ENCODE peak calls at places on chromosomes 5 and 9, in five cellular contexts. One of them, this sample, is unnamed.

GRCh38 chr5:65704608-65705239 is 17.2 kb downstream of the SGTB start:
- DNase-seq in NCI-H460: no peak
- DNase-seq in body of pancreas: no peak
- DNase-seq in Jurkat, Clone E6-1: no peak
- DNase-seq in foreskin fibroblast: no peak
- DNase-seq in this sample: no peak

GRCh38 chr5:156367602-156368001 is 40.6 kb downstream of the SGCD start:
- DNase-seq in Jurkat, Clone E6-1: no peak
- DNase-seq in NCI-H460: peak
- DNase-seq in foreskin fibroblast: peak
- DNase-seq in body of pancreas: no peak
- DNase-seq in this sample: no peak

GRCh38 chr9:133304158-133304470 is 29.1 kb upstream of the ABO start:
- DNase-seq in foreskin fibroblast: no peak
- DNase-seq in Jurkat, Clone E6-1: no peak
- DNase-seq in body of pancreas: no peak
- DNase-seq in NCI-H460: no peak
- DNase-seq in this sample: no peak

GRCh38 chr9:136119259-136120118 is 814 bp upstream of the TMEM250 start:
- DNase-seq in foreskin fibroblast: peak
- DNase-seq in Jurkat, Clone E6-1: no peak
- DNase-seq in body of pancreas: no peak
- DNase-seq in NCI-H460: no peak
- DNase-seq in this sample: no peak

GRCh38 chr5:1332461-1333001 is 12.4 kb downstream of the CLPTM1L start:
- DNase-seq in Jurkat, Clone E6-1: no peak
- DNase-seq in NCI-H460: no peak
- DNase-seq in body of pancreas: no peak
- DNase-seq in foreskin fibroblast: no peak
- DNase-seq in this sample: peak

GRCh38 chr9:114094971-114095370 is 4.1 kb downstream of the KIF12 start:
- DNase-seq in body of pancreas: no peak
- DNase-seq in NCI-H460: no peak
- DNase-seq in foreskin fibroblast: no peak
- DNase-seq in Jurkat, Clone E6-1: no peak
- DNase-seq in this sample: no peak

GRCh38 chr5:77630246-77631165 is 8.0 kb downstream of the OTP start:
- DNase-seq in Jurkat, Clone E6-1: peak
- DNase-seq in NCI-H460: peak
- DNase-seq in body of pancreas: peak
- DNase-seq in foreskin fibroblast: peak
- DNase-seq in this sample: peak

GRCh38 chr5:84480873-84481637 is 96.4 kb upstream of the EDIL3 start:
- DNase-seq in body of pancreas: no peak
- DNase-seq in Jurkat, Clone E6-1: no peak
- DNase-seq in NCI-H460: no peak
- DNase-seq in foreskin fibroblast: no peak
- DNase-seq in this sample: no peak

GRCh38 chr9:120104771-120105170 is 475.2 kb downstream of the CDK5RAP2 start:
- DNase-seq in NCI-H460: no peak
- DNase-seq in Jurkat, Clone E6-1: no peak
- DNase-seq in foreskin fibroblast: no peak
- DNase-seq in body of pancreas: no peak
- DNase-seq in this sample: no peak

GRCh38 chr5:177450672-177451424 is 4.2 kb downstream of the PRR7 start:
- DNase-seq in NCI-H460: no peak
- DNase-seq in Jurkat, Clone E6-1: no peak
- DNase-seq in body of pancreas: no peak
- DNase-seq in foreskin fibroblast: no peak
- DNase-seq in this sample: no peak

GRCh38 chr9:116152941-116153764 is 438 bp upstream of the PAPPA start:
- DNase-seq in Jurkat, Clone E6-1: no peak
- DNase-seq in foreskin fibroblast: peak
- DNase-seq in NCI-H460: peak
- DNase-seq in body of pancreas: no peak
- DNase-seq in this sample: no peak

GRCh38 chr9:82148849-82149544 is 160.4 kb downstream of the SPATA31D1 start:
- DNase-seq in NCI-H460: no peak
- DNase-seq in Jurkat, Clone E6-1: no peak
- DNase-seq in body of pancreas: no peak
- DNase-seq in foreskin fibroblast: peak
- DNase-seq in this sample: no peak

GRCh38 chr5:178438746-178439260 is 151.4 kb downstream of the COL23A1 start:
- DNase-seq in body of pancreas: no peak
- DNase-seq in NCI-H460: no peak
- DNase-seq in Jurkat, Clone E6-1: no peak
- DNase-seq in foreskin fibroblast: no peak
- DNase-seq in this sample: no peak

GRCh38 chr9:137077010-137077747 is at the start of gene UAP1L1:
- DNase-seq in foreskin fibroblast: peak
- DNase-seq in body of pancreas: peak
- DNase-seq in Jurkat, Clone E6-1: no peak
- DNase-seq in NCI-H460: no peak
- DNase-seq in this sample: peak

GRCh38 chr9:133461975-133462374 is 2.2 kb downstream of the CACFD1 start:
- DNase-seq in NCI-H460: no peak
- DNase-seq in foreskin fibroblast: no peak
- DNase-seq in body of pancreas: peak
- DNase-seq in Jurkat, Clone E6-1: no peak
- DNase-seq in this sample: no peak

GRCh38 chr5:133341915-133342710 is 270.2 kb downstream of the FSTL4 start:
- DNase-seq in foreskin fibroblast: no peak
- DNase-seq in body of pancreas: no peak
- DNase-seq in NCI-H460: no peak
- DNase-seq in Jurkat, Clone E6-1: no peak
- DNase-seq in this sample: no peak

GRCh38 chr5:179930788-179931473 is 23.2 kb upstream of the TBC1D9B start:
- DNase-seq in body of pancreas: no peak
- DNase-seq in Jurkat, Clone E6-1: no peak
- DNase-seq in NCI-H460: no peak
- DNase-seq in foreskin fibroblast: no peak
- DNase-seq in this sample: no peak

GRCh38 chr5:116358911-116359418 is 215.7 kb downstream of the SEMA6A start:
- DNase-seq in body of pancreas: no peak
- DNase-seq in NCI-H460: no peak
- DNase-seq in foreskin fibroblast: no peak
- DNase-seq in Jurkat, Clone E6-1: no peak
- DNase-seq in this sample: no peak

This sample was measured in HTR-8/SVneo.